ENCODE peak calls at places on chromosomes 11 and 22, in four cellular contexts. H is Daoy, R is hepatic stellate cell, S is nephron progenitor cell. I is an unnamed sample.

GRCh38 chr11:129691154-129691553 is 124.5 kb upstream of the TMEM45B start:
- DNase-seq in S (no peak), R (no peak), H (no peak), I (no peak)

GRCh38 chr22:24583221-24583971 is 9.5 kb downstream of the LRRC75B start:
- DNase-seq in S (no peak), H (peak), R (peak), I (no peak)

GRCh38 chr11:122910775-122911174 is 28.2 kb downstream of the JHY start:
- DNase-seq in S (no peak), H (peak), R (no peak), I (peak)

GRCh38 chr22:44331881-44332714 is 19.3 kb upstream of the SHISAL1 start:
- DNase-seq in S (peak), R (no peak), H (peak), I (no peak)

GRCh38 chr22:49884075-49884474 is 30.4 kb downstream of the ZBED4 start:
- DNase-seq in R (no peak), S (no peak), H (no peak), I (no peak)

GRCh38 chr11:16226245-16226644 is 130.1 kb downstream of the SOX6 start:
- DNase-seq in S (no peak), H (peak), R (no peak), I (no peak)

GRCh38 chr11:47858169-47858543 is 10.0 kb upstream of the NUP160 start:
- DNase-seq in S (no peak), H (peak), R (no peak), I (no peak)

GRCh38 chr11:65627202-65627601 is 10.7 kb upstream of the SIPA1 start:
- DNase-seq in R (no peak), H (no peak), S (no peak), I (no peak)

GRCh38 chr11:14065153-14065552 is 102.6 kb downstream of the SPON1 start:
- DNase-seq in R (no peak), H (no peak), S (no peak), I (no peak)

GRCh38 chr11:132685174-132685611 is 847.1 kb downstream of the OPCML start:
- DNase-seq in R (peak), S (no peak), H (peak), I (no peak)

GRCh38 chr11:113833151-113833550 is 42.2 kb downstream of the USP28 start:
- DNase-seq in H (no peak), S (no peak), R (no peak), I (peak)

GRCh38 chr22:26606611-26607010 is 11.2 kb downstream of the CRYBB1 start:
- DNase-seq in R (peak), S (no peak), H (peak), I (peak)

GRCh38 chr22:45484742-45485141 is 17.9 kb upstream of the FBLN1 start:
- DNase-seq in H (no peak), S (no peak), R (no peak), I (no peak)

I was measured in COLO829.